ENCODE peak calls at places on chromosome 19, in seven cellular contexts. C is Peyer's patch; P is SK-N-SH; K is cardiac muscle cell; G is ascending aorta; F is CD8-positive, alpha-beta T cell; U is endodermal cell. I is an unnamed sample.

GRCh38 chr19:19422156-19422555 is 16.7 kb downstream of the GATAD2A start:
- DNase-seq in U (no peak), F (no peak), K (no peak), G (no peak), C (no peak), P (no peak), I (no peak)

GRCh38 chr19:3275068-3275582 is 50.7 kb downstream of the CELF5 start:
- DNase-seq in G (no peak), U (no peak), P (no peak), C (no peak), K (peak; percentile 13), F (peak; percentile 71), I (no peak)

GRCh38 chr19:53485046-53486004 is 17.8 kb downstream of the ZNF813 start:
- DNase-seq in K (no peak), P (no peak), G (no peak), U (no peak), C (no peak), F (no peak), I (no peak)

GRCh38 chr19:45097776-45098520 is 5.0 kb downstream of the PPP1R37 start:
- DNase-seq in F (no peak), U (peak; percentile 72), C (peak; percentile 80), K (no peak), G (no peak), P (no peak), I (no peak)

GRCh38 chr19:19554074-19555023 is 16.3 kb downstream of the CILP2 start:
- DNase-seq in C (no peak), K (peak; percentile 53), P (peak; percentile 86), G (no peak), U (peak; percentile 91), F (peak; percentile 64), I (peak; percentile 74)

GRCh38 chr19:36417752-36418286 is 625 bp downstream of the ZFP82 start:
- DNase-seq in F (no peak), C (no peak), P (no peak), K (no peak), U (peak; percentile 71), G (no peak), I (no peak)

GRCh38 chr19:53532362-53532761 is 5.6 kb upstream of the ZNF331 start:
- DNase-seq in F (no peak), C (no peak), G (no peak), K (no peak), P (no peak), U (no peak), I (no peak)

GRCh38 chr19:30406220-30406944 is 34.2 kb downstream of the ZNF536 start:
- DNase-seq in U (peak; percentile 73), G (no peak), F (no peak), P (peak; percentile 56), C (no peak), K (peak; percentile 70), I (no peak)

GRCh38 chr19:7988307-7988706 is 17.1 kb downstream of the ELAVL1 start:
- DNase-seq in P (no peak), U (no peak), K (no peak), G (no peak), F (no peak), C (no peak), I (no peak)

GRCh38 chr19:31880283-31880682 is 465.1 kb upstream of the ZNF507 start:
- DNase-seq in U (peak; percentile 56), G (no peak), K (no peak), F (no peak), P (no peak), C (no peak), I (no peak)

GRCh38 chr19:23758187-23759074 is at the start of gene ZNF681:
- DNase-seq in G (peak; percentile 71), P (peak; percentile 85), K (peak; percentile 92), F (peak; percentile 82), U (peak; percentile 93), C (peak; percentile 78), I (peak; percentile 90)

GRCh38 chr19:30105723-30106122 is 163.7 kb downstream of the URI1 start:
- DNase-seq in K (no peak), C (no peak), U (no peak), P (no peak), G (no peak), F (no peak), I (no peak)

GRCh38 chr19:54190942-54191670 is at the start of gene TSEN34:
- DNase-seq in C (peak; percentile 92), U (peak; percentile 94), G (peak; percentile 61), F (peak; percentile 87), K (peak; percentile 93), P (peak; percentile 90), I (peak; percentile 93)

GRCh38 chr19:18290250-18291018 is 9.0 kb upstream of the JUND start:
- DNase-seq in U (peak; percentile 54), G (peak; percentile 45), K (no peak), C (no peak), P (no peak), F (peak; percentile 83), I (no peak)

GRCh38 chr19:7328647-7329046 is 20.1 kb upstream of the ARHGEF18 start:
- DNase-seq in G (no peak), F (no peak), K (no peak), C (no peak), U (no peak), P (no peak), I (no peak)

GRCh38 chr19:49889687-49890348 is 6.9 kb downstream of the IL4I1 start:
- DNase-seq in G (no peak), C (peak; percentile 82), K (peak; percentile 77), U (peak; percentile 96), F (peak; percentile 77), P (peak; percentile 82), I (peak; percentile 86)

GRCh38 chr19:51610576-51610975 is 19.6 kb downstream of the SIGLEC5 start:
- DNase-seq in G (no peak), C (no peak), U (no peak), F (no peak), K (no peak), P (no peak), I (no peak)

GRCh38 chr19:6417713-6418561 is 6.7 kb downstream of the KHSRP start:
- DNase-seq in P (peak; percentile 84), F (no peak), C (no peak), G (no peak), K (no peak), U (peak; percentile 79), I (no peak)

GRCh38 chr19:1467228-1467511 is 11.8 kb downstream of the C19orf25 start:
- DNase-seq in K (no peak), G (no peak), P (no peak), U (no peak), C (no peak), F (no peak), I (no peak)

GRCh38 chr19:29806098-29806866 is 5.5 kb upstream of the CCNE1 start:
- DNase-seq in C (no peak), P (peak; percentile 67), F (no peak), G (no peak), U (peak; percentile 81), K (peak; percentile 18), I (peak; percentile 42)

GRCh38 chr19:33832633-33833032 is 36.0 kb downstream of the KCTD15 start:
- DNase-seq in C (no peak), P (no peak), K (no peak), F (no peak), G (no peak), U (no peak), I (no peak)

GRCh38 chr19:33396701-33397535 is 23.4 kb downstream of the CEBPG start:
- DNase-seq in K (no peak), U (peak; percentile 77), G (no peak), C (peak; percentile 47), F (no peak), P (peak; percentile 27), I (peak; percentile 38)

GRCh38 chr19:45474191-45474940 is 6.6 kb downstream of the FOSB start:
- DNase-seq in C (no peak), G (no peak), U (no peak), F (peak; percentile 32), P (no peak), K (no peak), I (no peak)

GRCh38 chr19:55206664-55207500 is 2.4 kb downstream of the PTPRH start:
- DNase-seq in C (peak; percentile 95), F (peak; percentile 15), P (peak; percentile 96), G (peak; percentile 35), K (peak; percentile 87), U (peak; percentile 92), I (peak; percentile 63)

GRCh38 chr19:46115396-46116109 is 8.9 kb downstream of the IGFL3 start:
- DNase-seq in U (no peak), F (no peak), K (no peak), C (no peak), G (no peak), P (peak; percentile 4), I (no peak)

DNA sequence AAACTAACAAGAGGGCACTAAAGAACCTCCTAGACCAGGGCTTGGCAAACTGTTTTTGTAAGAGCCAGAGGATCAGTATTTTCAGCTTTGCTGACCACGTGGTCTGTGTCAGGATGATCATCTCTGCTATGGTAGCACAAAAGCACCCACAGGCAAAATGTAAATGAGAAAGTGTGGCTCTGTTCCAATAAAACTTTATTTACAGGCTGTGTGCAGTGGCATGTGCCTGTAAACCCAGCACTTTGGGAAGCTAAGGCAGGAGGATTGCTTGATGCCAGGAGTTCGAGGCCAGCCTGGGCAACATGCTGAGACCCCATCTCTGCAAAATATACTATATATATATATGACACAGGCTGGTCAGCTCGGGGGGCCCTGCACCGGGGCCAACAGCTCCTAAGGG is 31.2 kb downstream of the DNMT1 start:
- DNase-seq in G (no peak), C (no peak), K (no peak), F (no peak), P (no peak), U (no peak), I (no peak)
- H3K4me1 ChIP-seq in G (no peaks in the 10 kb centered on the region), C (no peaks in the 10 kb centered on the region), K (no peaks in the 10 kb centered on the region), F (no peaks in the 10 kb centered on the region), P (no peaks in the 10 kb centered on the region), U (no peaks in the 10 kb centered on the region), I (no peaks in the 10 kb centered on the region)

GRCh38 chr19:4533334-4533733 is 1.7 kb downstream of the PLIN5 start:
- DNase-seq in P (no peak), C (no peak), G (no peak), U (no peak), K (no peak), F (no peak), I (no peak)
- TF ChIP-seq CTCF in P (no peak), C (no peak), G (no peak), U (no peak), K (no peak), F (no peak), I (no peak)

GRCh38 chr19:16624236-16624635 is 3.8 kb downstream of the MED26 start:
- DNase-seq in P (no peak), C (no peak), G (no peak), K (no peak), F (no peak), U (no peak), I (no peak)
- H3K4me1 ChIP-seq in P (peaks cover 6% of the 10 kb centered on the region), C (no peaks in the 10 kb centered on the region), G (peaks cover 10% of the 10 kb centered on the region), K (peaks cover 9% of the 10 kb centered on the region), F (peaks cover 29% of the 10 kb centered on the region), U (peaks cover 4% of the 10 kb centered on the region), I (peaks cover 78% of the 10 kb centered on the region)

GRCh38 chr19:38543807-38544568 is 73.8 kb downstream of the MAP4K1 start:
- DNase-seq in U (peak; percentile 75), C (no peak), P (peak; percentile 93), F (no peak), K (peak; percentile 62), G (peak; percentile 77), I (peak; percentile 76)

GRCh38 chr19:38542040-38542439 is 75.7 kb downstream of the MAP4K1 start:
- DNase-seq in U (no peak), C (no peak), K (no peak), P (no peak), G (no peak), F (no peak), I (no peak)

GRCh38 chr19:38545596-38545995 is 72.2 kb downstream of the MAP4K1 start:
- DNase-seq in G (no peak), P (no peak), F (no peak), K (no peak), U (no peak), C (no peak), I (peak; percentile 22)

GRCh38 chr19:38543286-38543806 is 74.4 kb downstream of the MAP4K1 start:
- DNase-seq in C (no peak), G (no peak), K (no peak), F (no peak), U (no peak), P (no peak), I (peak; percentile 32)

GRCh38 chr19:38544569-38545315 is 73.0 kb downstream of the MAP4K1 start:
- DNase-seq in K (no peak), C (no peak), U (no peak), P (no peak), F (no peak), G (no peak), I (peak; percentile 12)
- TF ChIP-seq CTCF in K (peak; percentile 58), C (peak; percentile 72), U (peak; percentile 71), P (no peak), F (peak; percentile 67), G (no peak), I (no peak)